ENCODE peak calls at places on chromosomes 13 and 19, in four cellular contexts. K, A, J and V are unnamed samples. For H3K4me1, the result is how much of the 10 kb centered on the place peaks cover.

GRCh38 chr19:29259153-29259552 is 46.2 kb upstream of the UQCRFS1 start:
- DNase-seq in K (no peak), A (no peak), J (no peak), V (no peak)

GRCh38 chr13:114101325-114101821 is 31.1 kb downstream of the RASA3 start:
- DNase-seq in K (peak), A (no peak), J (no peak), V (no peak)

GRCh38 chr19:8028951-8029491 is 23.5 kb upstream of the CCL25 start:
- DNase-seq in K (no peak), A (no peak), J (no peak), V (no peak)

GRCh38 chr19:55368701-55369563 is 1.3 kb downstream of the IL11 start:
- DNase-seq in K (no peak), A (no peak), J (no peak), V (no peak)

GRCh38 chr13:110197471-110197870 is 109.5 kb downstream of the COL4A1 start:
- DNase-seq in K (no peak), A (no peak), J (no peak), V (no peak)

GRCh38 chr19:28988066-28988465 is 224.9 kb downstream of the UQCRFS1 start:
- DNase-seq in K (no peak), A (no peak), J (no peak), V (no peak)

GRCh38 chr13:111485491-111486250 is 165.2 kb downstream of the TEX29 start:
- DNase-seq in K (no peak), A (no peak), J (no peak), V (no peak)

GRCh38 chr13:45384474-45385174 is 33.5 kb downstream of the SLC25A30 start:
- DNase-seq in K (no peak), A (no peak), J (no peak), V (no peak)

GRCh38 chr19:48821633-48822032 is 10.8 kb upstream of the BCAT2 start:
- DNase-seq in K (no peak), A (no peak), J (no peak), V (no peak)

DNA sequence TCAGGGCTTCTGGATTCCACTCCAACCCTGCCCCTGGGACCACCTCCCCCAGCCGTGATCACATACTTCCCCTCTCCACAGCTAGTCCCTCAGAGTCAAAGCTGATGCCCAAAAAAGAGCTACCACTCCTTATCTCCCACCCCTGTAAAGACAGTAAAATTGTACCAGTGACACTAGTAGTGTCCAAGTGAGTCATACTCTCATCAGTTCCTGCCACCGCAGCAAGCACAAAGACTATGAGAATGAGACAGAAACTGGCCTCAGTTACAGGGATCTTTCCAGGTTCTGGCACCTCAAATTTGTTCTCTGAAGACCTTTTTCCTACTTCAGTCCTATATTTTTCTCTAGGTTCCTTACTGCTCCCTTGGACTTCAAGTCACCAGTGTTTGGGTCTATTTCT is 144.2 kb downstream of the SPRY2 start:
- DNase-seq in K (no peak), A (no peak), J (no peak), V (no peak)
- H3K27ac ChIP-seq in K (no peak), A (no peak), J (no peak), V (no peak)

GRCh38 chr19:35207391-35207871 is 21.1 kb downstream of the FAM187B start:
- DNase-seq in K (no peak), A (peak), J (no peak), V (no peak)
- H3K4me1 ChIP-seq in K (under half), A (under half), J (under half), V (under half)

GRCh38 chr13:91627952-91628739 is 229.7 kb downstream of the GPC5 start:
- DNase-seq in K (no peak), A (no peak), J (no peak), V (no peak)
- TF ChIP-seq CTCF in K (no peak), A (no peak), J (no peak), V (no peak)

GRCh38 chr19:3372413-3372812 is 6.0 kb downstream of the NFIC start:
- DNase-seq in K (no peak), A (no peak), J (no peak), V (no peak)

GRCh38 chr19:3374369-3375112 is 8.2 kb downstream of the NFIC start:
- DNase-seq in K (no peak), A (peak), J (peak), V (peak)

GRCh38 chr19:3370728-3371591 is 4.6 kb downstream of the NFIC start:
- DNase-seq in K (no peak), A (no peak), J (no peak), V (no peak)

GRCh38 chr19:3375221-3376088 is 9.1 kb downstream of the NFIC start:
- DNase-seq in K (peak), A (peak), J (peak), V (peak)

GRCh38 chr19:3373971-3374368 is 7.6 kb downstream of the NFIC start:
- DNase-seq in K (no peak), A (no peak), J (no peak), V (no peak)
- H3K27ac ChIP-seq in K (peak), A (peak), J (peak), V (peak)

DNA sequence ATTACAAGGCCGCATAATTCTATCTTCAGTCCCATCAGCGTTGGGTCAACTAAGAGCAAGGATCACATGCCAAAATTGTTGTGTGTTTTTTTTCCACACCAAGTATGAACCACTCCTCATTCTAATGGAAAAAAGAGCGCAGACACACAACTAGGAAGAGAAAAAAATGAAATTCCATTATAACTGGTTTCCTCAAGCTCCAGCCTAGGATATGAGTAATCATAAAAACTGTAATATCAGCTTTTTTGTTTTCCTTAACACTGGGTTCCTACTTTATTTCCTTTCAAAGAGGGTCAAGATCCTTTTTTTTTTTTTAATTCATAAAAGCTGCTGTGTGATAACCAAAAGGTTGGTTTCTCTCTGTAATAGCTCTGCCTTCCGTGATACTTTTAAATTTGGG is 19.4 kb downstream of the TSHZ3 start:
- DNase-seq in K (no peak), A (no peak), J (no peak), V (no peak)
- H3K4me1 ChIP-seq in K (under half), A (under half), J (under half), V (under half)

GRCh38 chr13:108963276-108963810 is 333.9 kb downstream of the MYO16 start:
- DNase-seq in K (no peak), A (no peak), J (no peak), V (no peak)

GRCh38 chr13:108959254-108959653 is 329.8 kb downstream of the MYO16 start:
- DNase-seq in K (no peak), A (no peak), J (no peak), V (no peak)

GRCh38 chr13:108962652-108963051 is 333.2 kb downstream of the MYO16 start:
- DNase-seq in K (no peak), A (no peak), J (no peak), V (no peak)

GRCh38 chr13:108960006-108960405 is 330.6 kb downstream of the MYO16 start:
- DNase-seq in K (no peak), A (peak), J (no peak), V (no peak)

GRCh38 chr13:108961542-108962125 is 332.2 kb downstream of the MYO16 start:
- DNase-seq in K (no peak), A (no peak), J (no peak), V (no peak)
- TF ChIP-seq CTCF in K (peak), A (peak), J (peak), V (peak)

GRCh38 chr19:44855606-44856005 is 9.5 kb downstream of the NECTIN2 start:
- DNase-seq in K (no peak), A (no peak), J (no peak), V (no peak)
- H3K27ac ChIP-seq in K (no peak), A (no peak), J (peak), V (no peak)

DNA sequence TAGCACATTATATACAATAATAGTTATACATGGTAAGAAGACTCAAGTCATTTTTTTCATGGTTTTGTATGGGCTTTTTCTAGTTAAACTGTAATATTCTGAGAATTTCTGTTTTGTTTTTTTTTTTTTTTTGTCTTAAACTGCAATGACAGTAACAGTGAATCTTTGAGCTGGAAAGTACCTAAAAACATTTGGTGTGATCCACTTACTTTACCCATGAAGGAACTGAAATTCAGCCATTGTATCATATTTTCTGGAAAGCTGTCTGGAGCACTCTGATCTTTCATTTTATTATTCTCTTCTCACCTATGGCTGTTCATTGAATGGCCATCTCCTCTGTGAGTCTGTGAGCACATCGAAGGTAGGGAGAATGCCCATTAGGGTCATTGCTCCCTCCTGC is 37.8 kb downstream of the MYO16 start:
- DNase-seq in K (no peak), A (no peak), J (no peak), V (no peak)
- H3K4me1 ChIP-seq in K (under half), A (under half), J (under half), V (under half)

GRCh38 chr19:38144667-38145066 is 79.4 kb downstream of the DPF1 start:
- DNase-seq in K (no peak), A (no peak), J (no peak), V (no peak)

GRCh38 chr19:38141108-38141507 is 82.9 kb downstream of the DPF1 start:
- DNase-seq in K (no peak), A (no peak), J (no peak), V (no peak)

GRCh38 chr19:38145627-38146026 is 78.4 kb downstream of the DPF1 start:
- DNase-seq in K (no peak), A (no peak), J (no peak), V (no peak)

GRCh38 chr19:38142176-38143035 is 81.6 kb downstream of the DPF1 start:
- DNase-seq in K (no peak), A (peak), J (peak), V (no peak)

GRCh38 chr19:38143847-38144246 is 80.2 kb downstream of the DPF1 start:
- DNase-seq in K (no peak), A (no peak), J (no peak), V (no peak)
- TF ChIP-seq CTCF in K (no peak), A (no peak), J (no peak), V (no peak)